ENCODE peak calls at places on chromosomes 12 and 14, in four cellular contexts. F is adipocyte; R is CD8-positive, alpha-beta T cell; G is HepG2. M is an unnamed sample.
A peak's percentile ranks its signal among the peaks of the same experiment; 100 is the strongest.

GRCh38 chr14:97709552-97709951 is 912.4 kb downstream of the VRK1 start:
- DNase-seq in R (peak; percentile 42), G (no peak), F (no peak), M (peak; percentile 88)

GRCh38 chr14:29236848-29237247 is 470.3 kb downstream of the FOXG1 start:
- DNase-seq in F (peak; percentile 83), G (no peak), R (no peak), M (no peak)

GRCh38 chr12:72278894-72279293 is 6.7 kb downstream of the TRHDE start:
- DNase-seq in G (no peak), F (no peak), R (no peak), M (no peak)

GRCh38 chr12:3207858-3208257 is 130.7 kb downstream of the TSPAN9 start:
- DNase-seq in G (peak; percentile 61), R (no peak), F (no peak), M (peak; percentile 56)

GRCh38 chr12:64061868-64062375 is 160.2 kb downstream of the KICS2 start:
- DNase-seq in R (no peak), F (peak; percentile 13), G (no peak), M (no peak)

GRCh38 chr12:120220838-120221575 is 20.1 kb upstream of the RPLP0 start:
- DNase-seq in F (no peak), G (peak; percentile 63), R (peak; percentile 4), M (no peak)

GRCh38 chr14:105865266-105865903 is 339.0 kb downstream of the TMEM121 start:
- DNase-seq in F (no peak), R (peak; percentile 4), G (no peak), M (peak; percentile 34)

GRCh38 chr12:127592278-127592677 is 674.7 kb upstream of the TMEM132C start:
- DNase-seq in G (no peak), F (no peak), R (no peak), M (no peak)

GRCh38 chr12:96015672-96016071 is 19.5 kb upstream of the HAL start:
- DNase-seq in G (no peak), F (peak; percentile 21), R (no peak), M (no peak)

GRCh38 chr12:62259311-62259992 is 752 bp upstream of the USP15 start:
- DNase-seq in G (peak; percentile 37), R (peak; percentile 17), F (no peak), M (peak; percentile 18)

DNA sequence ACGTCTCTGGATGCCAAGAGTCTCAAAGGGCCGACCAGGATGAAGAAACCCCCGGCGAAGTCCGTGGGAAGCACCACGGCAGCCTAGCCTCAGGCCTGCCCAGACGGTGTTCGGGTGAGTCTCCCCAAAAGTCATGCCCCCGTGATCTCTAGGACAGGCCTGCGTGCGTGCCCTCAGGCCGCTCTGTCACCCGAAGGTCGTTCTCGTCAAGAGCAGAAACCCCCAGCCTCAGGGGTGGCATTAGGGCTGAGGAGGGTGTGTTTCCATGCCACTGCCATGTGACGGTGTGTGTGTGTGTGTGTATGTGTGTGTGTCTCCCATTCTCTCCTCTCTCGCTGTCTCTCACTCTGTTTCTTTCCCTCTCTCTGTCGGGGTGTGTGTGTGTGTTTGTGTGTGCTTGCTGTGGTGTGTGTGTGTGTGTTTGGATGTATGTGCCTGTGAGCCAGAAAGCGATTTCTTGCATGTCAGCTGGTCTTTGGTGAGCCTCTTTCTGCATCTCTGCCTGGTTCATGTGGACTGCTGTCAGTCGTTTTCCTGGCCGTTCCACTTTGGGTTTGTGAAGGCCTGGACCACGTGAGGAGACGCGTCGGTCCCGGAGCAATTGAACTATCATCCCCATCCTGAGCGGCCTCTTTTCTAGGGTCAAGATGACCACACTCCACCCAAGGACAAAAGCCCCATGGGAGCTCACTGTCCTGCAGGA is 772.5 kb upstream of the ALG10B start:
- DNase-seq in F (no peak), G (no peak), R (no peak), M (no peak)
- H3K9me3 ChIP-seq in F (no peaks in the 10 kb centered on the region), G (peaks cover 97% of the 10 kb centered on the region), R (no peaks in the 10 kb centered on the region), M (peaks cover 16% of the 10 kb centered on the region)

DNA sequence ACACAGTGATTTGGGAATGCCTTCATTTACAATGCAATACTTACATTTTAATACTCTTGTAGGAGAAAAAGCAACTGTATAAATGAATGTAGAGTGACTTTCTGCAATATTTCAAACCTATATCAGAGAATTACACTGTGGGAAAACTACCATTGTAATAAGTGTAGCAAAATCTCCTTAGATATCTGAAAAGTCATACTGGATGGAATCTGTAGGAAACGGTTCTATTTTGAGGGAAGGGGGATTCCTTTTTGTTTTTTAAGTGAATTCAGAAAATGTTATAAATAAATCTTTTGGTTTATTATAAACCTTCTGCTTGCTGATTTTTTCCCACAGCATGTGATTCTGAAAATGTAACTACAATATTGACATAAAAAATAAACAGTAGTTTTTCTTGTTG is 23.0 kb downstream of the ZNF891 start:
- DNase-seq in R (no peak), G (no peak), F (no peak), M (no peak)
- H3K9me3 ChIP-seq in R (peaks cover 72% of the 10 kb centered on the region), G (peaks cover 99% of the 10 kb centered on the region), F (peaks cover 100% of the 10 kb centered on the region), M (peaks cover 96% of the 10 kb centered on the region)

GRCh38 chr12:34327671-34328070 is 305.4 kb downstream of the ALG10 start:
- DNase-seq in R (no peak), F (no peak), G (no peak), M (no peak)
- H3K9me3 ChIP-seq in R (no peaks in the 10 kb centered on the region), F (no peaks in the 10 kb centered on the region), G (no peaks in the 10 kb centered on the region), M (peaks cover 65% of the 10 kb centered on the region)

GRCh38 chr12:132937476-132937875 is 18.6 kb downstream of the ZNF605 start:
- DNase-seq in G (no peak), F (no peak), R (no peak), M (no peak)

GRCh38 chr12:132942611-132943010 is 13.5 kb downstream of the ZNF605 start:
- DNase-seq in G (no peak), F (no peak), R (no peak), M (no peak)

GRCh38 chr12:132940071-132940719 is 15.9 kb downstream of the ZNF605 start:
- DNase-seq in R (no peak), G (no peak), F (no peak), M (no peak)

GRCh38 chr12:132945806-132946506 is 10.2 kb downstream of the ZNF605 start:
- DNase-seq in R (no peak), F (no peak), G (peak; percentile 33), M (no peak)

DNA sequence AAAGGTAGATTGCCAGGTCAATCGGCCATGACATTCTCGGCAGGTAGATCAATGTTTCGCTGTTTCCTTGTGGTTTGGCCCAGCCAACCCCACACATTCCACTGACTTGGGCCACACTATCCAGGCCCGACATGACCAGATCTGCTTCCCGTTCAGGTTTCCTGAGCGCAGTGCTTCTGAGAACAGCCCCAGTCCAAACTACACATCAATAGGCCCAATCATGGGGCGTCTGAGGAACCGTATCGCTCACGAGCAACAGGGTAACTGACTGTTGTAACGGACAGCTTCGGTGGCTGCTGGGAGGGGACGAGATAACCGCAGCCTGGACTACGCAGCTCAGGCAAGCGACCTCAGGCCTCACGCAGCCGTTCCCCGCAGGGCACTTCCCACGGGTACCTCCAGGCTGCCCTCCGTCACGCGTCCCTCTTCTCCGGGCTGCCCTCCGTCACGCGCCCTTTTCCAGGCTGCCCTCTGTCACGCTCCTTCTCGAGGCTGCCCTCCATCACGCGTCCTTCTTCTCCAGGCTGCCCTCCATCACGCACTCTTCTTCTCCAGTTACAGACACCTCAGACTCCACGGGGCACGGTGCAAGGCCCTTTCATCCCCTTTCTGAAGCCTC is 14.7 kb downstream of the ZNF605 start:
- DNase-seq in R (no peak), F (no peak), G (no peak), M (no peak)
- H3K9me3 ChIP-seq in R (peaks cover 18% of the 10 kb centered on the region), F (peaks cover 83% of the 10 kb centered on the region), G (peaks cover 76% of the 10 kb centered on the region), M (peaks cover 60% of the 10 kb centered on the region)

GRCh38 chr12:94429191-94429590 is 30.5 kb downstream of the CEP83 start:
- DNase-seq in G (no peak), F (no peak), R (no peak), M (no peak)

GRCh38 chr12:94430304-94430703 is 29.4 kb downstream of the CEP83 start:
- DNase-seq in G (no peak), R (no peak), F (no peak), M (no peak)

GRCh38 chr12:94426049-94426448 is 33.6 kb downstream of the CEP83 start:
- DNase-seq in R (no peak), F (no peak), G (no peak), M (no peak)

GRCh38 chr12:94429633-94430032 is 30.0 kb downstream of the CEP83 start:
- DNase-seq in F (no peak), R (no peak), G (peak; percentile 23), M (no peak)

DNA sequence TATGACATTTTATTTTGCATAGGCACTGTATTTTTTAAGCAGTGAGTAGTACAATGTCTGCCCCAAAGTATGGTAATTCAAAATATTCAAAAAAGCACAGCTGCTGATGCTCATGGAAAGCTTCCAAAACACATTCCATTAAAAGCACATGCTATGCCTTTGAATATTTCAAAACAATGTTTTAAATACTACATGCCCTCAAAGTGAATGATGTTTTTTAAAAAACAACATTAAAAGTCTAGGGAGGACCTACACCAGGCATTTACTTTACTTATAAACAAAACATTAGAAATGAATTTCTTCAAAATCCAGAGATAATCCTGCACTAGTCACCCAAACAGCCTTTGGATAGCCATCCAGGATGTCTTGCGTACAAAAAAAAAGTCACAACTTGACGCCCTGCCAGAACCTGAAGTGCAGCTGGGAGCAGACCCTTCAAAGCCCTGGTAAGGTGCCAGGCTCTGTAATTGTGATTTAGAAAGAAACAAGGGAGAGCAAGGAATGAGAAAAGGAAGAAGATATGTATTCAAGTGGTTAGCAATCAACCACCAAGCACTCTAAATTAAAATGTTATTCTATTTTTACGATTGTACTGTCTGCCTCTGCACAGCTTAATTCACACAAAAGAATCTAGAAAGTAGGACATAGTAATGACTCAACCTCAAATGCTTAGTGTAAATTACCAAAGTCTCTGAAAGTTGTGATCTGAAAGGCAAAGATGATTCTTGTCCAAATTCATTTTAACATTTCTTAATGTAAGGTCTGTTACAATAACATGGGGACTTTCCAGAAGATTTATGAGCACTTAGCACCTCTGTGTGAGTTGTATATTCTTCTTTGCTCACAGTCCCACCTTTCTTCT is 31.9 kb downstream of the CEP83 start:
- DNase-seq in R (no peak), G (no peak), F (peak; percentile 88), M (peak; percentile 66)
- H3K9me3 ChIP-seq in R (peaks cover 14% of the 10 kb centered on the region), G (peaks cover 28% of the 10 kb centered on the region), F (peaks cover 18% of the 10 kb centered on the region), M (peaks cover 28% of the 10 kb centered on the region)

DNA sequence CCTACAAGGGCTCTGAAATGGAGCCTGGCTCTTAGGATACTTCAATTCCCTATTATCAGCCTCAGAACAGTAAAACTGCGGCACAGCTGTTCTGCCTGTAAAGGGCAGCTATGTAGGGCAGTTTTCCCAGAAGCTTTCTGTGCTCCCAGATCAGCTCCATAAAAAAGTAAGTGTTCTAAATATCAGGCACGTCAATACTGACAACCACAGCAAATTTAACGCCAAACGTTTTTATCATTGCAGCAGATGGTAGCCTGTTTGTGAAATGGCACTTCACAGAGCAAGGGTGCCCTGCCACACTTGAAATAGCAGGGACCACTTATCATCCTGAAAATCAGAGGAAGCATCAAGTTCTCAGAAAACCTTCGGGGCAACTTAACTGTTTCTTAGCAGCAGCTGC is 54.8 kb upstream of the PTHLH start:
- DNase-seq in G (no peak), F (no peak), R (no peak), M (peak; percentile 81)
- H3K9me3 ChIP-seq in G (no peaks in the 10 kb centered on the region), F (no peaks in the 10 kb centered on the region), R (no peaks in the 10 kb centered on the region), M (no peaks in the 10 kb centered on the region)